ENCODE peak calls at places on chromosome 14, in six cellular contexts. F, X, P, I, C and R are unnamed samples.

GRCh38 chr14:32509632-32510187 is 180.6 kb downstream of the AKAP6 start:
- DNase-seq in F (peak), X (peak), P (no peak), I (peak), C (no peak), R (no peak)

GRCh38 chr14:70995671-70996070 is 88.4 kb downstream of the PCNX1 start:
- DNase-seq in F (peak), X (no peak), P (no peak), I (no peak), C (no peak), R (no peak)

GRCh38 chr14:72736348-72736747 is 157.6 kb downstream of the DPF3 start:
- DNase-seq in F (no peak), X (no peak), P (no peak), I (no peak), C (no peak), R (no peak)

GRCh38 chr14:22838631-22839041 is 2.3 kb downstream of the MMP14 start:
- DNase-seq in F (peak), X (no peak), P (no peak), I (no peak), C (no peak), R (no peak)

GRCh38 chr14:96793547-96793946 is 3.6 kb upstream of the VRK1 start:
- DNase-seq in F (no peak), X (no peak), P (no peak), I (no peak), C (no peak), R (no peak)

GRCh38 chr14:61527325-61528100 is 167.8 kb upstream of the HIF1A start:
- DNase-seq in F (no peak), X (peak), P (no peak), I (no peak), C (no peak), R (no peak)

GRCh38 chr14:95875831-95876768 is 532 bp upstream of the TUNAR start:
- DNase-seq in F (no peak), X (no peak), P (no peak), I (no peak), C (no peak), R (no peak)

GRCh38 chr14:105500726-105501101 is 9.7 kb downstream of the TEDC1 start:
- DNase-seq in F (no peak), X (no peak), P (no peak), I (no peak), C (no peak), R (no peak)

GRCh38 chr14:85572845-85573244 is 42.9 kb downstream of the FLRT2 start:
- DNase-seq in F (no peak), X (peak), P (no peak), I (no peak), C (no peak), R (no peak)

GRCh38 chr14:79820866-79821535 is 390.3 kb downstream of the DIO2 start:
- DNase-seq in F (no peak), X (no peak), P (no peak), I (no peak), C (no peak), R (no peak)

GRCh38 chr14:39266589-39266870 is 32.8 kb downstream of the MIA2 start:
- DNase-seq in F (peak), X (no peak), P (no peak), I (peak), C (no peak), R (no peak)

GRCh38 chr14:100246809-100247428 is 8.0 kb downstream of the YY1 start:
- DNase-seq in F (no peak), X (peak), P (no peak), I (no peak), C (no peak), R (no peak)

GRCh38 chr14:61128382-61129167 is 147.5 kb downstream of the SLC38A6 start:
- DNase-seq in F (no peak), X (no peak), P (no peak), I (no peak), C (no peak), R (no peak)

GRCh38 chr14:72479471-72479931 is 414.4 kb downstream of the DPF3 start:
- DNase-seq in F (no peak), X (no peak), P (no peak), I (no peak), C (peak), R (no peak)

GRCh38 chr14:36281309-36281708 is 39.1 kb downstream of the MBIP start:
- DNase-seq in F (no peak), X (no peak), P (no peak), I (no peak), C (no peak), R (no peak)

GRCh38 chr14:62206456-62206855 is 444.2 kb downstream of the SNAPC1 start:
- DNase-seq in F (no peak), X (peak), P (no peak), I (no peak), C (no peak), R (no peak)

GRCh38 chr14:20857207-20857606 is 34.0 kb upstream of the RNASE3 start:
- DNase-seq in F (no peak), X (no peak), P (no peak), I (no peak), C (no peak), R (no peak)

GRCh38 chr14:61420326-61420725 is 98.9 kb downstream of the PRKCH start:
- DNase-seq in F (no peak), X (peak), P (no peak), I (peak), C (no peak), R (peak)

GRCh38 chr14:100871234-100872186 is 32.0 kb downstream of the RTL1 start:
- DNase-seq in F (no peak), X (peak), P (no peak), I (no peak), C (no peak), R (no peak)

GRCh38 chr14:20116748-20117147 is 6.2 kb downstream of the OR4K17 start:
- DNase-seq in F (no peak), X (no peak), P (no peak), I (no peak), C (no peak), R (no peak)

GRCh38 chr14:72104011-72104613 is 171.9 kb downstream of the RGS6 start:
- DNase-seq in F (peak), X (no peak), P (peak), I (no peak), C (no peak), R (no peak)

GRCh38 chr14:57038689-57039088 is 228.4 kb upstream of the OTX2 start:
- DNase-seq in F (no peak), X (no peak), P (no peak), I (no peak), C (no peak), R (no peak)

GRCh38 chr14:49550284-49551184 is 35.6 kb downstream of the RPS29 start:
- DNase-seq in F (no peak), X (peak), P (no peak), I (no peak), C (no peak), R (no peak)

DNA sequence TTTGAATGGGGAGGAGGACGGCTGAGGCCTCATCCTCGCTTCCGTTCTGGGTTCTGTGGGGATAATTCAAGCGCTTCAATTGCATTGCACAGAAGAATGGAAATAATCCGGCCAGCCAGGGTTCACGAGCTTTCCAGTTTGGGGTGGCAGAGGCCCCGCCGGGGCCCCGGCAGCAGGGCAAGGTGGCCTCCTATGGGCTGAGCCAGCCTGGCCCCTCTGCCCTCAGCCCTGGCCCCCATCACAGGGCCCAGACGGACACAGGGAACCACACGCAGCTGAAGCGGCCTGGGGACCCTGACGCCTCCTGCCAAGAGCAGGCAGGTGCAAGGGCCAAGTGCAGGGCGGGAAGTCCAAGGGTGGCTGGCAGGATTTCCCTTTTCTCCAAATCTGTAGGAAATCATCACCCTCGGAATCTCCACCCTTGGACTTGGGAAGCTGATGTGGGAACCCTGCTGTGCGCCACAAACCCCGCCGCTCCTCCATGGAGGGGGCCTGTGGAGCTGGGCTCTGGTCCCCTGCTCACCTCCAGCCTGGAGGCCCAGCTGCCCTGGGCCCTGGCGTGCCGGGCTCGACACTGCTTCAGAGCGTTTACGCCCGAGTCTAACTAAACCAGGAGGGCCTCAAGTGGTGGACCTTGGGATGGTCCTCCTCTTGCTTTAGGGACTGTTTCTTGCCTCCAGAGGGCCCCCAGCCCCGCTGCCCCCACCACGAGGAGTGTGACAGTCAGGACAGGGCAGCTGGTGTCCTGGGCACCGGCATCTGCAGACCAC is 78.4 kb downstream of the MOK start:
- DNase-seq in F (no peak), X (no peak), P (no peak), I (no peak), C (no peak), R (no peak)
- TF ChIP-seq POLR2AphosphoS5 in F (no peak), X (no peak), P (no peak), I (no peak), C (no peak), R (no peak)

GRCh38 chr14:54241517-54241916 is 155.3 kb upstream of the CDKN3 start:
- DNase-seq in F (no peak), X (no peak), P (no peak), I (no peak), C (no peak), R (no peak)
- TF ChIP-seq POLR2AphosphoS5 in F (no peak), X (no peak), P (no peak), I (no peak), C (no peak), R (no peak)

DNA sequence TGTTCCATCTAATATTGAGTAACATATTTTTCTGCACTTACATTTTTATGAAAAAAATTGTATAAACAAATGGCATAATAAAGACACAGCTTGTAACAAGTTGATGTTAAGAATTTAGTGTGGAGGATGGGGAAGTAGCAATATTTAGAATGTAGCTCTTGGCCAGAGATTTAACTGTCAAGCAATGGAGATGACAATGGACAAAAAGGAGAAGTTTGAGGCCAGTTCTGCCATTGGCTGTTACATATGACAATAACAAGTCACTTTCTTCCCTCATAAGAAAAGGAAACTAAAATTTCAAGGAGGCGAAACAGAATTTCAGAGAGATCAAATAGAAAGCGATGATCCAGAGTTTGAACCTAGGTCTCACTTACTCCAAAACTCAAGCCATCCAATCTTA is 122.8 kb upstream of the CCDC175 start:
- DNase-seq in F (no peak), X (no peak), P (no peak), I (no peak), C (no peak), R (no peak)
- TF ChIP-seq POLR2AphosphoS5 in F (no peak), X (no peak), P (no peak), I (no peak), C (no peak), R (no peak)

GRCh38 chr14:50774542-50775267 is 56.3 kb downstream of the NIN start:
- DNase-seq in F (no peak), X (no peak), P (no peak), I (no peak), C (no peak), R (no peak)

GRCh38 chr14:50772361-50772760 is 58.6 kb downstream of the NIN start:
- DNase-seq in F (no peak), X (no peak), P (no peak), I (no peak), C (no peak), R (no peak)

GRCh38 chr14:50776522-50776921 is 54.4 kb downstream of the NIN start:
- DNase-seq in F (no peak), X (no peak), P (no peak), I (no peak), C (no peak), R (no peak)

GRCh38 chr14:50773632-50774541 is 57.1 kb downstream of the NIN start:
- DNase-seq in F (peak), X (peak), P (no peak), I (peak), C (no peak), R (no peak)

GRCh38 chr14:50775357-50775756 is 55.6 kb downstream of the NIN start:
- DNase-seq in F (no peak), X (peak), P (no peak), I (no peak), C (no peak), R (no peak)
- TF ChIP-seq POLR2AphosphoS5 in F (no peak), X (no peak), P (no peak), I (no peak), C (no peak), R (no peak)

GRCh38 chr14:102764220-102764671 is 13.0 kb upstream of the TRAF3 start:
- DNase-seq in F (no peak), X (no peak), P (peak), I (no peak), C (no peak), R (no peak)

GRCh38 chr14:102769049-102769327 is 8.3 kb upstream of the TRAF3 start:
- DNase-seq in F (no peak), X (no peak), P (no peak), I (no peak), C (no peak), R (no peak)

GRCh38 chr14:102770147-102770909 is 6.9 kb upstream of the TRAF3 start:
- DNase-seq in F (no peak), X (no peak), P (no peak), I (no peak), C (no peak), R (no peak)

GRCh38 chr14:102770910-102771543 is 6.2 kb upstream of the TRAF3 start:
- DNase-seq in F (no peak), X (no peak), P (no peak), I (no peak), C (no peak), R (no peak)

DNA sequence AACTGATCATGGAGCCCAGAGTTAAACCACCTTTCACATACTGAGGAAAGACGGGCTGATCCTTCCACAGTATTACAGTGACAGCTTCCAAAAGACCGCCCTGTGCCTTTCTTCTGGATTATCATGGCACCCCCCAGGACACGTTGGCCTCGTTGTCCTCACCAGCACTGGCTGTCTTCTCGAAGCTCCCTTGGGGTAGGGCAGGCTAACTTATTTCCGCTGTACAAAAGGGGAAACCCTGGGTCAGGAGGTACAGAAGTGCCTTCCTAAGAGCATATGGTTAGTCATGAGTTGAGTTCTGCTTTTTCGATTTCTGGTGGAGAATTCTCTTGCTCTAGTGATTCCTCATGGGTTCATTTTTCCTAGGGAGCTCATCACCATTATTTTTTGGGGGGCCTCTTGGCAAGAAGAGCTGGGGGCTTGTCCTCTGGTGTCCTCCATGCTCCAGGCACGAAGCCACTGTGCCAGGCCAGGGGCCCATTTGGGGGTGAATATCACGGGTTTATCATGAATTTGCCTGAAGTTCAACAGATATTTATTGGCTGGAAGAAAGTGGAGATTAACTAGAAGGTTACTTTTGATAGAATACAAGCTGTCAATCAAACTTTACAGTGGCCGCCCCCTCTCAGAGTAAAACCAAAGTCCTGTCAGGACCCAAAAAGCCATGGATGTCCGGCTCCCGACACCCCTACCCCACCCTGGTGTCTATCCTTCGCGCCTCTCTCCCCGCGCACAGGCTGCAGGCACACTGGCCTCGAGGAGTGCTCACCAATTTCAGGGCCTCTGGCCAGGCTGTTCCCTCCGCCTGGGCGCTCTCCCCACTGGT is 8.8 kb upstream of the TRAF3 start:
- DNase-seq in F (no peak), X (no peak), P (no peak), I (no peak), C (no peak), R (no peak)
- TF ChIP-seq POLR2AphosphoS5 in F (no peak), X (no peak), P (peak), I (no peak), C (no peak), R (no peak)

GRCh38 chr14:75279739-75280447 is 1.3 kb downstream of the FOS start:
- DNase-seq in F (peak), X (no peak), P (no peak), I (no peak), C (no peak), R (no peak)
- TF ChIP-seq POLR2AphosphoS5 in F (peak), X (no peak), P (no peak), I (no peak), C (peak), R (no peak)

GRCh38 chr14:65415613-65416012 is 3.1 kb downstream of the FUT8 start:
- DNase-seq in F (no peak), X (no peak), P (no peak), I (no peak), C (no peak), R (no peak)
- TF ChIP-seq POLR2AphosphoS5 in F (no peak), X (no peak), P (no peak), I (no peak), C (no peak), R (no peak)

DNA sequence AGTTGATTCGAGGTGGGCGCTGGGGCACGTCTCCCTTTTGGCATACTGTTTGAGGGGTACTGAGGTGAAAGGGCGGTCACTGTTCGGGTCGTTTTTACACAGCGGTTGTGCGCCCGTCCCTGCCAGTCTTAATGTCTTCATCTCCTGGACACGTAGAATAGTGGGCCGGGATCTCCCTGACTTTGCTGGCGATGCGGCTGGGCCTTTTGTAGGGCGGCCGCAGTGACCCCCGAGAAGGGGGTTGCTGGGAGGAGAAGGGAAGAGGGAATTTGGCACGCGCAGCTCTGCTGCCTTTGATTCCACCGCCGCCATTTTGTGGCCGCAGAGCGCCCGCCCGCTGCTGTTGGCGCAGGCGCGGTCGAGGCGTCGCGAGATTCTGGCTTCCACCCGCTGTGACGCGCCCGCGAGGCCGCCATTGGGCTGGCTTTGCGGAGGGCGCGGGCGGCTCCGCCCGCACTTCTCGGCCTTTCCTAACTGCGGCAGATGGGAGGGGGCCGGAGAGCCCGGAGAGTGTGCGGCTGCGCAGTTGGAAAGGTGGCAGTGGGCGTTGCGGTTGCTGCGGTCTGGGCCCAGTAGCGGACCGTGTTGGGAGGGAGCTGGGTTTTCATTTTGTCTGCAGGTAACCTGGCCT is 542 bp downstream of the SRSF5 start:
- DNase-seq in F (peak), X (peak), P (peak), I (peak), C (no peak), R (peak)
- TF ChIP-seq POLR2AphosphoS5 in F (peak), X (peak), P (peak), I (peak), C (peak), R (no peak)

GRCh38 chr14:74610866-74611671 is 968 bp downstream of the LTBP2 start:
- DNase-seq in F (no peak), X (peak), P (no peak), I (no peak), C (no peak), R (no peak)

GRCh38 chr14:74613211-74613914 is 1.3 kb upstream of the LTBP2 start:
- DNase-seq in F (no peak), X (no peak), P (no peak), I (no peak), C (no peak), R (no peak)

GRCh38 chr14:74610199-74610865 is 1.7 kb downstream of the LTBP2 start:
- DNase-seq in F (no peak), X (peak), P (no peak), I (no peak), C (no peak), R (no peak)

GRCh38 chr14:74611672-74612345 is at the start of gene LTBP2:
- DNase-seq in F (no peak), X (no peak), P (no peak), I (no peak), C (no peak), R (no peak)

GRCh38 chr14:74612346-74613021 is 447 bp upstream of the LTBP2 start:
- DNase-seq in F (peak), X (peak), P (peak), I (peak), C (no peak), R (no peak)
- TF ChIP-seq POLR2AphosphoS5 in F (no peak), X (no peak), P (no peak), I (no peak), C (peak), R (no peak)

GRCh38 chr14:94110552-94111181 is at the start of gene IFI27:
- DNase-seq in F (peak), X (peak), P (no peak), I (no peak), C (peak), R (no peak)
- TF ChIP-seq POLR2AphosphoS5 in F (peak), X (peak), P (no peak), I (peak), C (peak), R (peak)